ENCODE peak calls at places on chromosomes 5 and 9, in ten cellular contexts. G is cardiac septum; D is NCI-H748 treated with DMSO at 0.1 percent for 48 hours; T is AG09309; P is AG09319; U is GM03348; I is body of pancreas; E is left ventricle myocardium superior; B is stimulated activated CD8-positive, alpha-beta memory T cell treated with anti-CD3 and anti-CD28 coated beads, Interleukin-15, amount 100 ng/mL, for 1 hour; V is tibial nerve. H is an unnamed sample.

GRCh38 chr5:124059200-124059599 is 547.2 kb downstream of the CSNK1G3 start:
- DNase-seq in G (no peak), B (no peak), V (no peak), I (peak), P (no peak), D (no peak), T (no peak), U (no peak), E (no peak), H (peak)

GRCh38 chr9:93678199-93679019 is 102.0 kb downstream of the PHF2 start:
- DNase-seq in U (no peak), E (peak), P (no peak), B (no peak), D (no peak), G (peak), T (no peak), V (no peak), I (peak), H (no peak)

GRCh38 chr9:129567842-129568559 is 52.9 kb downstream of the C9orf50 start:
- DNase-seq in G (no peak), I (peak), D (no peak), P (no peak), V (no peak), T (peak), B (no peak), E (peak), U (peak), H (peak)

GRCh38 chr9:136273244-136273865 is 27.7 kb upstream of the QSOX2 start:
- DNase-seq in I (no peak), T (no peak), E (no peak), G (no peak), B (no peak), U (no peak), V (no peak), P (no peak), D (no peak), H (no peak)

GRCh38 chr9:4717815-4718214 is 23.2 kb downstream of the AK3 start:
- DNase-seq in T (no peak), I (no peak), D (no peak), E (no peak), U (no peak), V (no peak), B (no peak), G (no peak), P (no peak), H (no peak)

GRCh38 chr5:168159425-168159824 is 132.0 kb upstream of the WWC1 start:
- DNase-seq in I (peak), U (no peak), B (no peak), V (no peak), G (peak), T (no peak), D (peak), E (no peak), P (no peak), H (no peak)

GRCh38 chr5:139847790-139848507 is 52.3 kb downstream of the PSD2 start:
- DNase-seq in T (no peak), U (peak), B (peak), V (no peak), D (no peak), G (no peak), I (peak), P (no peak), E (peak), H (no peak)

GRCh38 chr5:111117149-111117548 is 25.0 kb downstream of the WDR36 start:
- DNase-seq in P (no peak), B (no peak), T (no peak), I (no peak), D (no peak), V (no peak), U (no peak), E (no peak), G (no peak), H (no peak)

GRCh38 chr9:112970939-112971338 is 41.1 kb downstream of the ZNF883 start:
- DNase-seq in U (peak), B (no peak), E (no peak), G (no peak), I (no peak), V (no peak), D (peak), P (no peak), T (no peak), H (peak)

GRCh38 chr9:124218438-124219289 is 39.1 kb upstream of the NEK6 start:
- DNase-seq in P (no peak), T (no peak), E (peak), I (peak), B (no peak), U (peak), G (peak), V (no peak), D (no peak), H (peak)

GRCh38 chr5:150578781-150579461 is 61.5 kb upstream of the SYNPO start:
- DNase-seq in D (no peak), B (no peak), T (no peak), P (no peak), G (peak), E (no peak), U (no peak), I (no peak), V (no peak), H (no peak)

GRCh38 chr5:178489281-178489976 is 100.8 kb downstream of the COL23A1 start:
- DNase-seq in U (no peak), G (no peak), B (no peak), D (no peak), I (no peak), T (no peak), V (no peak), E (no peak), P (no peak), H (no peak)

GRCh38 chr5:37888476-37888875 is 48.6 kb upstream of the GDNF start:
- DNase-seq in U (peak), V (no peak), E (no peak), T (no peak), I (no peak), B (no peak), P (no peak), D (no peak), G (no peak), H (peak)

GRCh38 chr9:123394291-123395235 is 38.6 kb downstream of the CRB2 start:
- DNase-seq in D (no peak), U (no peak), I (no peak), T (no peak), G (no peak), P (no peak), B (no peak), V (no peak), E (no peak), H (no peak)

GRCh38 chr9:94967481-94967880 is 241.0 kb downstream of the AOPEP start:
- DNase-seq in E (no peak), I (peak), T (no peak), V (no peak), G (no peak), D (no peak), P (no peak), U (no peak), B (no peak), H (no peak)

GRCh38 chr9:129081388-129081889 is 528 bp downstream of the DOLPP1 start:
- DNase-seq in B (no peak), P (no peak), D (no peak), I (no peak), V (no peak), E (no peak), U (peak), T (no peak), G (no peak), H (peak)

GRCh38 chr9:115640887-115641286 is 512.7 kb upstream of the PAPPA start:
- DNase-seq in P (no peak), D (no peak), B (no peak), U (peak), T (peak), G (no peak), I (no peak), V (no peak), E (no peak), H (peak)

GRCh38 chr5:172700686-172701324 is 59.7 kb downstream of the NEURL1B start:
- DNase-seq in B (no peak), U (no peak), T (no peak), G (no peak), D (no peak), I (no peak), E (no peak), V (no peak), P (no peak), H (no peak)

GRCh38 chr9:18594837-18595236 is 120.9 kb downstream of the ADAMTSL1 start:
- DNase-seq in B (no peak), G (no peak), T (no peak), D (no peak), I (no peak), P (no peak), V (no peak), E (no peak), U (no peak), H (no peak)

GRCh38 chr5:74667396-74667795 is 17.6 kb upstream of the HEXB start:
- DNase-seq in T (no peak), P (no peak), I (no peak), U (peak), V (no peak), D (no peak), G (no peak), B (no peak), E (no peak), H (no peak)